ENCODE peak calls at places on chromosomes 7 and 10, in ten cellular contexts. One of them, this sample, is unnamed.

GRCh38 chr7:25073451-25073850 is 51.6 kb downstream of the CYCS start:
- DNase-seq in bronchial epithelial cell: no peak
- DNase-seq in activated CD8-positive, alpha-beta memory T cell treated with anti-CD3 and anti-CD28 coated beads for 1 hour: no peak
- DNase-seq in OCI-LY7: peak; percentile 7
- DNase-seq in astrocyte: peak; percentile 43
- DNase-seq in NCI-H1048: no peak
- DNase-seq in globus pallidus: no peak
- DNase-seq in stomach: no peak
- DNase-seq in ELR: peak; percentile 46
- DNase-seq in AG09309: peak; percentile 34
- DNase-seq in this sample: no peak

GRCh38 chr10:97297556-97298222 is 5.3 kb upstream of the ARHGAP19 start:
- DNase-seq in ELR: no peak
- DNase-seq in astrocyte: no peak
- DNase-seq in AG09309: no peak
- DNase-seq in stomach: no peak
- DNase-seq in NCI-H1048: no peak
- DNase-seq in globus pallidus: no peak
- DNase-seq in activated CD8-positive, alpha-beta memory T cell treated with anti-CD3 and anti-CD28 coated beads for 1 hour: no peak
- DNase-seq in OCI-LY7: no peak
- DNase-seq in bronchial epithelial cell: no peak
- DNase-seq in this sample: no peak

GRCh38 chr7:45591101-45591906 is 17.1 kb downstream of the ADCY1 start:
- DNase-seq in ELR: no peak
- DNase-seq in activated CD8-positive, alpha-beta memory T cell treated with anti-CD3 and anti-CD28 coated beads for 1 hour: no peak
- DNase-seq in NCI-H1048: no peak
- DNase-seq in bronchial epithelial cell: no peak
- DNase-seq in stomach: peak; percentile 17
- DNase-seq in OCI-LY7: no peak
- DNase-seq in astrocyte: no peak
- DNase-seq in globus pallidus: no peak
- DNase-seq in AG09309: no peak
- DNase-seq in this sample: no peak

GRCh38 chr7:128025380-128025779 is 5.9 kb downstream of the LRRC4 start:
- DNase-seq in ELR: peak; percentile 51
- DNase-seq in AG09309: no peak
- DNase-seq in activated CD8-positive, alpha-beta memory T cell treated with anti-CD3 and anti-CD28 coated beads for 1 hour: no peak
- DNase-seq in NCI-H1048: no peak
- DNase-seq in astrocyte: peak; percentile 51
- DNase-seq in OCI-LY7: no peak
- DNase-seq in bronchial epithelial cell: peak; percentile 30
- DNase-seq in globus pallidus: no peak
- DNase-seq in stomach: no peak
- DNase-seq in this sample: no peak

GRCh38 chr7:75639893-75640600 is 98.7 kb downstream of the HIP1 start:
- DNase-seq in bronchial epithelial cell: no peak
- DNase-seq in globus pallidus: peak; percentile 41
- DNase-seq in ELR: no peak
- DNase-seq in NCI-H1048: no peak
- DNase-seq in OCI-LY7: no peak
- DNase-seq in activated CD8-positive, alpha-beta memory T cell treated with anti-CD3 and anti-CD28 coated beads for 1 hour: no peak
- DNase-seq in AG09309: no peak
- DNase-seq in astrocyte: no peak
- DNase-seq in stomach: no peak
- DNase-seq in this sample: no peak

GRCh38 chr7:85489498-85489897 is 302.6 kb upstream of the SEMA3D start:
- DNase-seq in OCI-LY7: no peak
- DNase-seq in astrocyte: peak; percentile 99
- DNase-seq in globus pallidus: no peak
- DNase-seq in AG09309: peak; percentile 91
- DNase-seq in activated CD8-positive, alpha-beta memory T cell treated with anti-CD3 and anti-CD28 coated beads for 1 hour: no peak
- DNase-seq in bronchial epithelial cell: peak; percentile 53
- DNase-seq in stomach: no peak
- DNase-seq in NCI-H1048: no peak
- DNase-seq in ELR: peak; percentile 58
- DNase-seq in this sample: peak; percentile 91

GRCh38 chr7:140230862-140231778 is 54.3 kb upstream of the KDM7A start:
- DNase-seq in bronchial epithelial cell: peak; percentile 62
- DNase-seq in astrocyte: no peak
- DNase-seq in ELR: peak; percentile 17
- DNase-seq in activated CD8-positive, alpha-beta memory T cell treated with anti-CD3 and anti-CD28 coated beads for 1 hour: peak; percentile 19
- DNase-seq in NCI-H1048: no peak
- DNase-seq in globus pallidus: no peak
- DNase-seq in stomach: peak; percentile 62
- DNase-seq in OCI-LY7: no peak
- DNase-seq in AG09309: no peak
- DNase-seq in this sample: no peak

GRCh38 chr10:4183761-4184261 is 398.8 kb upstream of the KLF6 start:
- DNase-seq in globus pallidus: no peak
- DNase-seq in astrocyte: peak; percentile 19
- DNase-seq in NCI-H1048: no peak
- DNase-seq in stomach: no peak
- DNase-seq in activated CD8-positive, alpha-beta memory T cell treated with anti-CD3 and anti-CD28 coated beads for 1 hour: no peak
- DNase-seq in AG09309: no peak
- DNase-seq in OCI-LY7: no peak
- DNase-seq in bronchial epithelial cell: no peak
- DNase-seq in ELR: peak; percentile 33
- DNase-seq in this sample: no peak

GRCh38 chr7:87155788-87156187 is 3.5 kb downstream of the DMTF1 start:
- DNase-seq in OCI-LY7: peak; percentile 61
- DNase-seq in AG09309: no peak
- DNase-seq in ELR: peak; percentile 28
- DNase-seq in bronchial epithelial cell: no peak
- DNase-seq in NCI-H1048: no peak
- DNase-seq in activated CD8-positive, alpha-beta memory T cell treated with anti-CD3 and anti-CD28 coated beads for 1 hour: no peak
- DNase-seq in globus pallidus: no peak
- DNase-seq in stomach: no peak
- DNase-seq in astrocyte: peak; percentile 14
- DNase-seq in this sample: no peak

GRCh38 chr7:110448918-110449317 is 642.0 kb upstream of the LRRN3 start:
- DNase-seq in ELR: no peak
- DNase-seq in globus pallidus: peak; percentile 29
- DNase-seq in activated CD8-positive, alpha-beta memory T cell treated with anti-CD3 and anti-CD28 coated beads for 1 hour: no peak
- DNase-seq in astrocyte: no peak
- DNase-seq in NCI-H1048: no peak
- DNase-seq in OCI-LY7: no peak
- DNase-seq in stomach: no peak
- DNase-seq in AG09309: no peak
- DNase-seq in bronchial epithelial cell: no peak
- DNase-seq in this sample: no peak

GRCh38 chr10:106078796-106079576 is 1085.5 kb downstream of the SORCS1 start:
- DNase-seq in NCI-H1048: no peak
- DNase-seq in globus pallidus: no peak
- DNase-seq in stomach: no peak
- DNase-seq in AG09309: no peak
- DNase-seq in ELR: no peak
- DNase-seq in bronchial epithelial cell: peak; percentile 38
- DNase-seq in activated CD8-positive, alpha-beta memory T cell treated with anti-CD3 and anti-CD28 coated beads for 1 hour: no peak
- DNase-seq in astrocyte: peak; percentile 8
- DNase-seq in OCI-LY7: no peak
- DNase-seq in this sample: peak; percentile 0

GRCh38 chr10:32489935-32490334 is 44.0 kb downstream of the CCDC7 start:
- DNase-seq in NCI-H1048: no peak
- DNase-seq in AG09309: no peak
- DNase-seq in astrocyte: peak; percentile 2
- DNase-seq in OCI-LY7: no peak
- DNase-seq in globus pallidus: no peak
- DNase-seq in stomach: no peak
- DNase-seq in bronchial epithelial cell: no peak
- DNase-seq in ELR: no peak
- DNase-seq in activated CD8-positive, alpha-beta memory T cell treated with anti-CD3 and anti-CD28 coated beads for 1 hour: no peak
- DNase-seq in this sample: no peak

GRCh38 chr10:86936661-86937501 is 20.5 kb downstream of the MMRN2 start:
- DNase-seq in NCI-H1048: no peak
- DNase-seq in AG09309: no peak
- DNase-seq in bronchial epithelial cell: peak; percentile 25
- DNase-seq in OCI-LY7: no peak
- DNase-seq in ELR: peak; percentile 55
- DNase-seq in astrocyte: peak; percentile 40
- DNase-seq in activated CD8-positive, alpha-beta memory T cell treated with anti-CD3 and anti-CD28 coated beads for 1 hour: no peak
- DNase-seq in globus pallidus: no peak
- DNase-seq in stomach: peak; percentile 56
- DNase-seq in this sample: no peak

GRCh38 chr10:132592790-132593788 is 55.5 kb downstream of the INPP5A start:
- DNase-seq in OCI-LY7: peak; percentile 40
- DNase-seq in activated CD8-positive, alpha-beta memory T cell treated with anti-CD3 and anti-CD28 coated beads for 1 hour: no peak
- DNase-seq in globus pallidus: no peak
- DNase-seq in bronchial epithelial cell: no peak
- DNase-seq in NCI-H1048: no peak
- DNase-seq in stomach: no peak
- DNase-seq in AG09309: no peak
- DNase-seq in astrocyte: no peak
- DNase-seq in ELR: no peak
- DNase-seq in this sample: no peak

GRCh38 chr7:66150471-66150870 is 35.8 kb downstream of the CRCP start:
- DNase-seq in OCI-LY7: no peak
- DNase-seq in ELR: peak; percentile 34
- DNase-seq in stomach: no peak
- DNase-seq in globus pallidus: peak; percentile 11
- DNase-seq in NCI-H1048: no peak
- DNase-seq in astrocyte: peak; percentile 88
- DNase-seq in activated CD8-positive, alpha-beta memory T cell treated with anti-CD3 and anti-CD28 coated beads for 1 hour: no peak
- DNase-seq in AG09309: peak; percentile 59
- DNase-seq in bronchial epithelial cell: no peak
- DNase-seq in this sample: peak; percentile 53

GRCh38 chr7:55557666-55558188 is 14.6 kb downstream of the VOPP1 start:
- DNase-seq in globus pallidus: no peak
- DNase-seq in activated CD8-positive, alpha-beta memory T cell treated with anti-CD3 and anti-CD28 coated beads for 1 hour: no peak
- DNase-seq in astrocyte: no peak
- DNase-seq in OCI-LY7: peak; percentile 68
- DNase-seq in ELR: no peak
- DNase-seq in stomach: no peak
- DNase-seq in NCI-H1048: no peak
- DNase-seq in bronchial epithelial cell: no peak
- DNase-seq in AG09309: no peak
- DNase-seq in this sample: no peak

GRCh38 chr7:3892686-3893085 is 591.6 kb downstream of the SDK1 start:
- DNase-seq in ELR: no peak
- DNase-seq in NCI-H1048: no peak
- DNase-seq in OCI-LY7: no peak
- DNase-seq in globus pallidus: no peak
- DNase-seq in astrocyte: no peak
- DNase-seq in stomach: no peak
- DNase-seq in bronchial epithelial cell: no peak
- DNase-seq in AG09309: no peak
- DNase-seq in activated CD8-positive, alpha-beta memory T cell treated with anti-CD3 and anti-CD28 coated beads for 1 hour: no peak
- DNase-seq in this sample: no peak

GRCh38 chr10:26859241-26860025 is 1.3 kb downstream of the ABI1 start:
- DNase-seq in OCI-LY7: no peak
- DNase-seq in ELR: peak; percentile 20
- DNase-seq in activated CD8-positive, alpha-beta memory T cell treated with anti-CD3 and anti-CD28 coated beads for 1 hour: no peak
- DNase-seq in bronchial epithelial cell: peak; percentile 48
- DNase-seq in globus pallidus: no peak
- DNase-seq in stomach: no peak
- DNase-seq in NCI-H1048: no peak
- DNase-seq in AG09309: no peak
- DNase-seq in astrocyte: no peak
- DNase-seq in this sample: no peak

GRCh38 chr10:23826399-23826798 is 382.5 kb upstream of the KIAA1217 start:
- DNase-seq in astrocyte: no peak
- DNase-seq in AG09309: no peak
- DNase-seq in globus pallidus: no peak
- DNase-seq in ELR: peak; percentile 13
- DNase-seq in activated CD8-positive, alpha-beta memory T cell treated with anti-CD3 and anti-CD28 coated beads for 1 hour: no peak
- DNase-seq in stomach: no peak
- DNase-seq in NCI-H1048: no peak
- DNase-seq in bronchial epithelial cell: peak; percentile 49
- DNase-seq in OCI-LY7: no peak
- DNase-seq in this sample: peak; percentile 1

GRCh38 chr7:114660007-114660406 is 245.4 kb downstream of the FOXP2 start:
- DNase-seq in astrocyte: no peak
- DNase-seq in OCI-LY7: no peak
- DNase-seq in activated CD8-positive, alpha-beta memory T cell treated with anti-CD3 and anti-CD28 coated beads for 1 hour: no peak
- DNase-seq in NCI-H1048: no peak
- DNase-seq in bronchial epithelial cell: no peak
- DNase-seq in globus pallidus: no peak
- DNase-seq in stomach: no peak
- DNase-seq in ELR: no peak
- DNase-seq in AG09309: no peak
- DNase-seq in this sample: no peak

GRCh38 chr10:84317174-84317573 is 11.2 kb upstream of the CCSER2 start:
- DNase-seq in activated CD8-positive, alpha-beta memory T cell treated with anti-CD3 and anti-CD28 coated beads for 1 hour: no peak
- DNase-seq in bronchial epithelial cell: no peak
- DNase-seq in AG09309: no peak
- DNase-seq in astrocyte: no peak
- DNase-seq in globus pallidus: peak; percentile 55
- DNase-seq in stomach: no peak
- DNase-seq in ELR: no peak
- DNase-seq in OCI-LY7: no peak
- DNase-seq in NCI-H1048: no peak
- DNase-seq in this sample: no peak

GRCh38 chr10:89926736-89927135 is 225.3 kb downstream of the KIF20B start:
- DNase-seq in bronchial epithelial cell: no peak
- DNase-seq in ELR: no peak
- DNase-seq in OCI-LY7: no peak
- DNase-seq in activated CD8-positive, alpha-beta memory T cell treated with anti-CD3 and anti-CD28 coated beads for 1 hour: no peak
- DNase-seq in globus pallidus: no peak
- DNase-seq in AG09309: no peak
- DNase-seq in stomach: no peak
- DNase-seq in astrocyte: peak; percentile 50
- DNase-seq in NCI-H1048: no peak
- DNase-seq in this sample: no peak

GRCh38 chr10:92970301-92971070 is 90.1 kb upstream of the CYP26C1 start:
- DNase-seq in ELR: peak; percentile 70
- DNase-seq in NCI-H1048: no peak
- DNase-seq in activated CD8-positive, alpha-beta memory T cell treated with anti-CD3 and anti-CD28 coated beads for 1 hour: no peak
- DNase-seq in OCI-LY7: no peak
- DNase-seq in astrocyte: peak; percentile 85
- DNase-seq in globus pallidus: no peak
- DNase-seq in bronchial epithelial cell: no peak
- DNase-seq in AG09309: no peak
- DNase-seq in stomach: no peak
- DNase-seq in this sample: no peak

GRCh38 chr10:1715821-1716220 is 21.5 kb downstream of the ADARB2 start:
- DNase-seq in ELR: no peak
- DNase-seq in globus pallidus: no peak
- DNase-seq in activated CD8-positive, alpha-beta memory T cell treated with anti-CD3 and anti-CD28 coated beads for 1 hour: no peak
- DNase-seq in stomach: peak; percentile 38
- DNase-seq in AG09309: no peak
- DNase-seq in bronchial epithelial cell: peak; percentile 29
- DNase-seq in astrocyte: no peak
- DNase-seq in NCI-H1048: no peak
- DNase-seq in OCI-LY7: peak; percentile 52
- DNase-seq in this sample: no peak

GRCh38 chr10:11750420-11750819 is 8.2 kb downstream of the ECHDC3 start:
- DNase-seq in activated CD8-positive, alpha-beta memory T cell treated with anti-CD3 and anti-CD28 coated beads for 1 hour: no peak
- DNase-seq in OCI-LY7: no peak
- DNase-seq in astrocyte: no peak
- DNase-seq in bronchial epithelial cell: no peak
- DNase-seq in NCI-H1048: no peak
- DNase-seq in AG09309: no peak
- DNase-seq in ELR: no peak
- DNase-seq in stomach: no peak
- DNase-seq in globus pallidus: no peak
- DNase-seq in this sample: no peak

GRCh38 chr10:36880898-36881297 is 244.5 kb upstream of the ANKRD30A start:
- DNase-seq in AG09309: peak; percentile 2
- DNase-seq in NCI-H1048: no peak
- DNase-seq in OCI-LY7: peak; percentile 48
- DNase-seq in astrocyte: no peak
- DNase-seq in globus pallidus: peak; percentile 9
- DNase-seq in ELR: peak; percentile 44
- DNase-seq in stomach: no peak
- DNase-seq in activated CD8-positive, alpha-beta memory T cell treated with anti-CD3 and anti-CD28 coated beads for 1 hour: no peak
- DNase-seq in bronchial epithelial cell: peak; percentile 34
- DNase-seq in this sample: no peak

GRCh38 chr7:34337163-34337562 is 320.9 kb upstream of the NPSR1 start:
- DNase-seq in activated CD8-positive, alpha-beta memory T cell treated with anti-CD3 and anti-CD28 coated beads for 1 hour: no peak
- DNase-seq in ELR: peak; percentile 34
- DNase-seq in AG09309: no peak
- DNase-seq in stomach: no peak
- DNase-seq in OCI-LY7: no peak
- DNase-seq in NCI-H1048: no peak
- DNase-seq in astrocyte: no peak
- DNase-seq in globus pallidus: no peak
- DNase-seq in bronchial epithelial cell: peak; percentile 50
- DNase-seq in this sample: no peak

GRCh38 chr10:132535065-132535651 is 2.4 kb upstream of the INPP5A start:
- DNase-seq in ELR: no peak
- DNase-seq in stomach: peak; percentile 22
- DNase-seq in AG09309: no peak
- DNase-seq in OCI-LY7: no peak
- DNase-seq in activated CD8-positive, alpha-beta memory T cell treated with anti-CD3 and anti-CD28 coated beads for 1 hour: no peak
- DNase-seq in NCI-H1048: no peak
- DNase-seq in globus pallidus: no peak
- DNase-seq in astrocyte: no peak
- DNase-seq in bronchial epithelial cell: no peak
- DNase-seq in this sample: no peak

This sample was measured in HFF-Myc.